ENCODE peak calls at places on chromosomes 5 and 9, in ten cellular contexts. V is neural progenitor cell, J is left cardiac atrium, N is colonic mucosa, L is KG1, U is upper lobe of right lung, C is pons, G is progenitor cell of endocrine pancreas, S is NCI-H774, T is posterior vena cava. A is an unnamed sample.

GRCh38 chr5:107817951-107818350 is 147.2 kb upstream of the EFNA5 start:
- DNase-seq in V (no peak), J (no peak), N (no peak), L (no peak), U (no peak), C (no peak), G (no peak), S (no peak), T (no peak), A (no peak)

GRCh38 chr5:158947831-158948230 is 151.9 kb downstream of the EBF1 start:
- DNase-seq in V (no peak), J (no peak), N (no peak), L (no peak), U (no peak), C (no peak), G (no peak), S (no peak), T (no peak), A (no peak)

GRCh38 chr9:135476981-135477380 is 2.6 kb upstream of the PPP1R26 start:
- DNase-seq in V (no peak), J (no peak), N (no peak), L (no peak), U (no peak), C (no peak), G (no peak), S (no peak), T (no peak), A (no peak)

GRCh38 chr9:114988962-114989599 is 58.7 kb upstream of the TNFSF8 start:
- DNase-seq in V (no peak), J (no peak), N (no peak), L (no peak), U (no peak), C (no peak), G (no peak), S (no peak), T (no peak), A (no peak)

GRCh38 chr9:32579706-32580331 is 6.9 kb upstream of the NDUFB6 start:
- DNase-seq in V (peak; percentile 51), J (peak; percentile 67), N (peak; percentile 75), L (peak; percentile 20), U (peak; percentile 73), C (peak; percentile 60), G (peak; percentile 63), S (peak; percentile 45), T (peak; percentile 88), A (no peak)

GRCh38 chr5:163760498-163760897 is 255.1 kb downstream of the MAT2B start:
- DNase-seq in V (no peak), J (no peak), N (no peak), L (no peak), U (no peak), C (no peak), G (no peak), S (no peak), T (no peak), A (no peak)

GRCh38 chr5:135126688-135127603 is 92.9 kb upstream of the PITX1 start:
- DNase-seq in V (no peak), J (no peak), N (peak; percentile 77), L (no peak), U (no peak), C (no peak), G (no peak), S (no peak), T (no peak), A (no peak)

GRCh38 chr9:114895605-114896004 is 34.8 kb downstream of the TNFSF8 start:
- DNase-seq in V (no peak), J (no peak), N (no peak), L (no peak), U (no peak), C (no peak), G (no peak), S (no peak), T (no peak), A (no peak)

GRCh38 chr9:99030082-99030481 is 74.8 kb upstream of the TGFBR1 start:
- DNase-seq in V (no peak), J (no peak), N (no peak), L (no peak), U (no peak), C (no peak), G (no peak), S (no peak), T (no peak), A (no peak)

GRCh38 chr5:228886-229285 is 10.8 kb downstream of the SDHA start:
- DNase-seq in V (no peak), J (no peak), N (no peak), L (no peak), U (no peak), C (peak; percentile 86), G (no peak), S (no peak), T (no peak), A (no peak)

GRCh38 chr9:128339761-128340690 is at the start of gene SLC27A4:
- DNase-seq in V (peak; percentile 94), J (peak; percentile 84), N (peak; percentile 86), L (peak; percentile 55), U (peak; percentile 93), C (peak; percentile 40), G (peak; percentile 71), S (peak; percentile 91), T (peak; percentile 88), A (peak; percentile 87)

GRCh38 chr5:83085106-83085505 is 7.8 kb downstream of the XRCC4 start:
- DNase-seq in V (no peak), J (no peak), N (no peak), L (no peak), U (no peak), C (no peak), G (no peak), S (no peak), T (no peak), A (no peak)

GRCh38 chr5:761206-761771 is 23.2 kb downstream of the ZDHHC11B start:
- DNase-seq in V (no peak), J (peak; percentile 25), N (no peak), L (no peak), U (peak; percentile 58), C (no peak), G (no peak), S (no peak), T (peak; percentile 85), A (no peak)

GRCh38 chr5:133902521-133903118 is 65.8 kb downstream of the C5orf15 start:
- DNase-seq in V (no peak), J (no peak), N (no peak), L (no peak), U (no peak), C (no peak), G (no peak), S (no peak), T (no peak), A (no peak)

GRCh38 chr5:128644863-128645262 is 106.8 kb upstream of the FBN2 start:
- DNase-seq in V (no peak), J (no peak), N (no peak), L (no peak), U (no peak), C (no peak), G (no peak), S (no peak), T (no peak), A (no peak)

A was measured in cardiac septum.